ENCODE peak calls at places on chromosomes 5 and 9, in nine cellular contexts. One of them, this sample, is unnamed.

GRCh38 chr5:104299998-104300706 is 737.6 kb upstream of the NUDT12 start:
- DNase-seq in stimulated activated CD4-positive, alpha-beta T cell treated with anti-CD3 and anti-CD28 coated beads, Interleukin-2, amount 100 ng/mL, for 24 hours: no peak
- DNase-seq in globus pallidus: no peak
- DNase-seq in RKO: no peak
- DNase-seq in ovary: no peak
- DNase-seq in AG08395: no peak
- DNase-seq in NAMALWA: no peak
- DNase-seq in NCI-H1417: no peak
- DNase-seq in GM20000: no peak
- DNase-seq in this sample: no peak

GRCh38 chr5:82018462-82018861 is 46.6 kb downstream of the ATG10 start:
- DNase-seq in stimulated activated CD4-positive, alpha-beta T cell treated with anti-CD3 and anti-CD28 coated beads, Interleukin-2, amount 100 ng/mL, for 24 hours: no peak
- DNase-seq in globus pallidus: peak
- DNase-seq in RKO: no peak
- DNase-seq in ovary: no peak
- DNase-seq in AG08395: no peak
- DNase-seq in NAMALWA: no peak
- DNase-seq in NCI-H1417: peak
- DNase-seq in GM20000: no peak
- DNase-seq in this sample: no peak

GRCh38 chr9:70406446-70406862 is 8.0 kb downstream of the KLF9 start:
- DNase-seq in stimulated activated CD4-positive, alpha-beta T cell treated with anti-CD3 and anti-CD28 coated beads, Interleukin-2, amount 100 ng/mL, for 24 hours: peak
- DNase-seq in globus pallidus: peak
- DNase-seq in RKO: no peak
- DNase-seq in ovary: no peak
- DNase-seq in AG08395: peak
- DNase-seq in NAMALWA: peak
- DNase-seq in NCI-H1417: no peak
- DNase-seq in GM20000: peak
- DNase-seq in this sample: no peak

GRCh38 chr5:134634227-134634626 is 1.6 kb upstream of the SAR1B start:
- DNase-seq in stimulated activated CD4-positive, alpha-beta T cell treated with anti-CD3 and anti-CD28 coated beads, Interleukin-2, amount 100 ng/mL, for 24 hours: no peak
- DNase-seq in globus pallidus: no peak
- DNase-seq in RKO: no peak
- DNase-seq in ovary: no peak
- DNase-seq in AG08395: no peak
- DNase-seq in NAMALWA: no peak
- DNase-seq in NCI-H1417: no peak
- DNase-seq in GM20000: no peak
- DNase-seq in this sample: peak

GRCh38 chr9:134989206-134990065 is 71.7 kb upstream of the FCN1 start:
- DNase-seq in stimulated activated CD4-positive, alpha-beta T cell treated with anti-CD3 and anti-CD28 coated beads, Interleukin-2, amount 100 ng/mL, for 24 hours: no peak
- DNase-seq in globus pallidus: no peak
- DNase-seq in RKO: no peak
- DNase-seq in ovary: no peak
- DNase-seq in AG08395: no peak
- DNase-seq in NAMALWA: no peak
- DNase-seq in NCI-H1417: no peak
- DNase-seq in GM20000: no peak
- DNase-seq in this sample: peak

GRCh38 chr9:18037981-18038380 is 436.0 kb upstream of the ADAMTSL1 start:
- DNase-seq in stimulated activated CD4-positive, alpha-beta T cell treated with anti-CD3 and anti-CD28 coated beads, Interleukin-2, amount 100 ng/mL, for 24 hours: no peak
- DNase-seq in globus pallidus: no peak
- DNase-seq in RKO: no peak
- DNase-seq in ovary: no peak
- DNase-seq in AG08395: no peak
- DNase-seq in NAMALWA: no peak
- DNase-seq in NCI-H1417: no peak
- DNase-seq in GM20000: no peak
- DNase-seq in this sample: no peak

GRCh38 chr5:21263361-21263760 is 1275.4 kb upstream of the CDH18 start:
- DNase-seq in stimulated activated CD4-positive, alpha-beta T cell treated with anti-CD3 and anti-CD28 coated beads, Interleukin-2, amount 100 ng/mL, for 24 hours: no peak
- DNase-seq in globus pallidus: no peak
- DNase-seq in RKO: no peak
- DNase-seq in ovary: no peak
- DNase-seq in AG08395: no peak
- DNase-seq in NAMALWA: no peak
- DNase-seq in NCI-H1417: no peak
- DNase-seq in GM20000: no peak
- DNase-seq in this sample: no peak

GRCh38 chr9:104856413-104856941 is 71.5 kb downstream of the ABCA1 start:
- DNase-seq in stimulated activated CD4-positive, alpha-beta T cell treated with anti-CD3 and anti-CD28 coated beads, Interleukin-2, amount 100 ng/mL, for 24 hours: no peak
- DNase-seq in globus pallidus: no peak
- DNase-seq in RKO: no peak
- DNase-seq in ovary: no peak
- DNase-seq in AG08395: no peak
- DNase-seq in NAMALWA: no peak
- DNase-seq in NCI-H1417: peak
- DNase-seq in GM20000: no peak
- DNase-seq in this sample: no peak

GRCh38 chr5:42948961-42949347 is 91.2 kb downstream of the ANXA2R start:
- DNase-seq in stimulated activated CD4-positive, alpha-beta T cell treated with anti-CD3 and anti-CD28 coated beads, Interleukin-2, amount 100 ng/mL, for 24 hours: peak
- DNase-seq in globus pallidus: no peak
- DNase-seq in RKO: no peak
- DNase-seq in ovary: no peak
- DNase-seq in AG08395: no peak
- DNase-seq in NAMALWA: no peak
- DNase-seq in NCI-H1417: no peak
- DNase-seq in GM20000: peak
- DNase-seq in this sample: no peak

GRCh38 chr9:99162759-99163364 is 57.9 kb downstream of the TGFBR1 start:
- DNase-seq in stimulated activated CD4-positive, alpha-beta T cell treated with anti-CD3 and anti-CD28 coated beads, Interleukin-2, amount 100 ng/mL, for 24 hours: no peak
- DNase-seq in globus pallidus: peak
- DNase-seq in RKO: peak
- DNase-seq in ovary: no peak
- DNase-seq in AG08395: peak
- DNase-seq in NAMALWA: peak
- DNase-seq in NCI-H1417: peak
- DNase-seq in GM20000: peak
- DNase-seq in this sample: no peak

GRCh38 chr9:68418259-68418845 is 61.9 kb downstream of the PGM5 start:
- DNase-seq in stimulated activated CD4-positive, alpha-beta T cell treated with anti-CD3 and anti-CD28 coated beads, Interleukin-2, amount 100 ng/mL, for 24 hours: no peak
- DNase-seq in globus pallidus: no peak
- DNase-seq in RKO: no peak
- DNase-seq in ovary: no peak
- DNase-seq in AG08395: no peak
- DNase-seq in NAMALWA: no peak
- DNase-seq in NCI-H1417: no peak
- DNase-seq in GM20000: no peak
- DNase-seq in this sample: no peak

GRCh38 chr9:122930541-122930932 is 775 bp downstream of the ZBTB26 start:
- DNase-seq in stimulated activated CD4-positive, alpha-beta T cell treated with anti-CD3 and anti-CD28 coated beads, Interleukin-2, amount 100 ng/mL, for 24 hours: no peak
- DNase-seq in globus pallidus: no peak
- DNase-seq in RKO: no peak
- DNase-seq in ovary: no peak
- DNase-seq in AG08395: no peak
- DNase-seq in NAMALWA: no peak
- DNase-seq in NCI-H1417: no peak
- DNase-seq in GM20000: no peak
- DNase-seq in this sample: no peak

This sample was measured in mesenteric fat pad.